ENCODE peak calls at places on chromosomes 7 and 10, in four cellular contexts. I is AG04450; M is NCI-H2081; O is stimulated activated CD8-positive, alpha-beta memory T cell treated with anti-CD3 and anti-CD28 coated beads, Interleukin-4, amount 100 ng/mL, for 4 hours. V is an unnamed sample.

GRCh38 chr7:20269726-20270125 is 52.5 kb upstream of the MACC1 start:
- DNase-seq in I (peak), M (no peak), O (no peak), V (no peak)

GRCh38 chr10:132374612-132375011 is 22.4 kb upstream of the PWWP2B start:
- DNase-seq in I (no peak), M (no peak), O (no peak), V (no peak)

GRCh38 chr7:55512635-55513034 is 59.7 kb downstream of the VOPP1 start:
- DNase-seq in I (no peak), M (no peak), O (no peak), V (no peak)

GRCh38 chr10:43043342-43043772 is 33.5 kb upstream of the RET start:
- DNase-seq in I (no peak), M (no peak), O (no peak), V (no peak)

GRCh38 chr7:31137234-31137633 is 85.1 kb downstream of the ADCYAP1R1 start:
- DNase-seq in I (no peak), M (no peak), O (no peak), V (no peak)

GRCh38 chr10:95260397-95260881 is 30.4 kb downstream of the PDLIM1 start:
- DNase-seq in I (no peak), M (no peak), O (no peak), V (no peak)

GRCh38 chr7:127812540-127812939 is 160.5 kb downstream of the SND1 start:
- DNase-seq in I (no peak), M (no peak), O (no peak), V (no peak)

GRCh38 chr7:79933144-79933543 is 201.5 kb upstream of the GNAI1 start:
- DNase-seq in I (peak), M (no peak), O (no peak), V (no peak)

GRCh38 chr10:8956400-8956799 is 901.9 kb downstream of the GATA3 start:
- DNase-seq in I (no peak), M (no peak), O (no peak), V (no peak)

GRCh38 chr7:47503283-47503682 is 78.6 kb downstream of the TNS3 start:
- DNase-seq in I (no peak), M (no peak), O (no peak), V (no peak)

GRCh38 chr7:112060625-112061024 is 145.6 kb downstream of the DOCK4 start:
- DNase-seq in I (no peak), M (peak), O (no peak), V (no peak)

GRCh38 chr10:33666686-33667480 is 332.4 kb upstream of the NRP1 start:
- DNase-seq in I (no peak), M (no peak), O (no peak), V (no peak)

GRCh38 chr7:112234147-112234546 is 27.7 kb downstream of the ZNF277 start:
- DNase-seq in I (no peak), M (no peak), O (no peak), V (no peak)

GRCh38 chr10:118835682-118836326 is 81.0 kb upstream of the CACUL1 start:
- DNase-seq in I (no peak), M (peak), O (no peak), V (no peak)

GRCh38 chr10:93495654-93496321 is 624 bp upstream of the CEP55 start:
- DNase-seq in I (no peak), M (peak), O (no peak), V (no peak)